ENCODE peak calls at places on chromosomes 16 and 17, in six cellular contexts. One of them, this sample, is unnamed.

GRCh38 chr17:76414334-76415295 is 30.2 kb downstream of the SPHK1 start:
- DNase-seq in GM12878: no peak
- DNase-seq in HepG2: no peak
- DNase-seq in A549: no peak
- DNase-seq in endothelial cell of umbilical vein: peak
- DNase-seq in K562: peak
- DNase-seq in this sample: no peak

GRCh38 chr16:8831450-8832382 is 34.1 kb downstream of the PMM2 start:
- DNase-seq in A549: no peak
- DNase-seq in K562: no peak
- DNase-seq in GM12878: no peak
- DNase-seq in endothelial cell of umbilical vein: no peak
- DNase-seq in HepG2: no peak
- DNase-seq in this sample: no peak

GRCh38 chr17:65346166-65346565 is 209.0 kb downstream of the RGS9 start:
- DNase-seq in endothelial cell of umbilical vein: no peak
- DNase-seq in A549: no peak
- DNase-seq in K562: no peak
- DNase-seq in HepG2: no peak
- DNase-seq in GM12878: no peak
- DNase-seq in this sample: no peak

GRCh38 chr17:66375121-66375520 is 72.7 kb downstream of the PRKCA start:
- DNase-seq in HepG2: no peak
- DNase-seq in endothelial cell of umbilical vein: no peak
- DNase-seq in GM12878: no peak
- DNase-seq in K562: no peak
- DNase-seq in A549: no peak
- DNase-seq in this sample: no peak

GRCh38 chr17:57521606-57522435 is 223.3 kb downstream of the CCDC182 start:
- DNase-seq in endothelial cell of umbilical vein: no peak
- DNase-seq in K562: no peak
- DNase-seq in HepG2: no peak
- DNase-seq in GM12878: no peak
- DNase-seq in A549: no peak
- DNase-seq in this sample: no peak

GRCh38 chr16:16075463-16076399 is 126.3 kb downstream of the ABCC1 start:
- DNase-seq in K562: no peak
- DNase-seq in A549: no peak
- DNase-seq in GM12878: no peak
- DNase-seq in HepG2: no peak
- DNase-seq in endothelial cell of umbilical vein: no peak
- DNase-seq in this sample: peak

GRCh38 chr16:56424791-56425438 is 430 bp downstream of the AMFR start:
- DNase-seq in endothelial cell of umbilical vein: peak
- DNase-seq in HepG2: no peak
- DNase-seq in K562: peak
- DNase-seq in A549: no peak
- DNase-seq in GM12878: no peak
- DNase-seq in this sample: peak

GRCh38 chr17:1420163-1420562 is 20.1 kb upstream of the YWHAE start:
- DNase-seq in endothelial cell of umbilical vein: no peak
- DNase-seq in GM12878: no peak
- DNase-seq in HepG2: no peak
- DNase-seq in A549: no peak
- DNase-seq in K562: no peak
- DNase-seq in this sample: no peak

GRCh38 chr16:89179148-89179484 is 7.6 kb downstream of the CDH15 start:
- DNase-seq in A549: no peak
- DNase-seq in endothelial cell of umbilical vein: no peak
- DNase-seq in GM12878: no peak
- DNase-seq in K562: no peak
- DNase-seq in HepG2: no peak
- DNase-seq in this sample: no peak

GRCh38 chr17:2050246-2050866 is 4.5 kb upstream of the HIC1 start:
- DNase-seq in endothelial cell of umbilical vein: peak
- DNase-seq in A549: peak
- DNase-seq in K562: peak
- DNase-seq in GM12878: no peak
- DNase-seq in HepG2: no peak
- DNase-seq in this sample: peak

GRCh38 chr16:55120408-55120807 is 189.7 kb downstream of the IRX5 start:
- DNase-seq in K562: no peak
- DNase-seq in A549: peak
- DNase-seq in HepG2: peak
- DNase-seq in endothelial cell of umbilical vein: no peak
- DNase-seq in GM12878: no peak
- DNase-seq in this sample: peak

GRCh38 chr17:55576237-55576998 is 65.2 kb upstream of the SMIM36 start:
- DNase-seq in HepG2: peak
- DNase-seq in A549: peak
- DNase-seq in endothelial cell of umbilical vein: peak
- DNase-seq in K562: no peak
- DNase-seq in GM12878: peak
- DNase-seq in this sample: peak

GRCh38 chr17:37147301-37147812 is 198.6 kb downstream of the AATF start:
- DNase-seq in GM12878: peak
- DNase-seq in K562: no peak
- DNase-seq in A549: peak
- DNase-seq in endothelial cell of umbilical vein: peak
- DNase-seq in HepG2: peak
- DNase-seq in this sample: no peak

GRCh38 chr17:18224053-18224427 is 1.4 kb upstream of the LLGL1 start:
- DNase-seq in GM12878: no peak
- DNase-seq in A549: no peak
- DNase-seq in endothelial cell of umbilical vein: no peak
- DNase-seq in HepG2: peak
- DNase-seq in K562: no peak
- DNase-seq in this sample: peak

GRCh38 chr16:1763521-1764511 is 7.5 kb downstream of the NME3 start:
- DNase-seq in HepG2: no peak
- DNase-seq in GM12878: no peak
- DNase-seq in K562: peak
- DNase-seq in A549: peak
- DNase-seq in endothelial cell of umbilical vein: no peak
- DNase-seq in this sample: no peak
- TF ChIP-seq CTCF in HepG2: peak
- TF ChIP-seq CTCF in GM12878: peak
- TF ChIP-seq CTCF in K562: peak
- TF ChIP-seq CTCF in A549: peak
- TF ChIP-seq CTCF in endothelial cell of umbilical vein: peak
- TF ChIP-seq CTCF in this sample: no peak

GRCh38 chr17:7204335-7204734 is 15.3 kb downstream of the DLG4 start:
- DNase-seq in endothelial cell of umbilical vein: no peak
- DNase-seq in A549: no peak
- DNase-seq in GM12878: no peak
- DNase-seq in K562: no peak
- DNase-seq in HepG2: no peak
- DNase-seq in this sample: no peak

GRCh38 chr17:7207120-7208001 is 12.3 kb downstream of the DLG4 start:
- DNase-seq in A549: no peak
- DNase-seq in GM12878: no peak
- DNase-seq in K562: peak
- DNase-seq in endothelial cell of umbilical vein: no peak
- DNase-seq in HepG2: no peak
- DNase-seq in this sample: no peak

GRCh38 chr17:7203391-7203790 is 16.2 kb downstream of the DLG4 start:
- DNase-seq in HepG2: no peak
- DNase-seq in GM12878: no peak
- DNase-seq in endothelial cell of umbilical vein: no peak
- DNase-seq in K562: no peak
- DNase-seq in A549: no peak
- DNase-seq in this sample: no peak

GRCh38 chr17:7208027-7208571 is 11.5 kb downstream of the DLG4 start:
- DNase-seq in endothelial cell of umbilical vein: no peak
- DNase-seq in K562: no peak
- DNase-seq in A549: no peak
- DNase-seq in HepG2: no peak
- DNase-seq in GM12878: no peak
- DNase-seq in this sample: no peak

DNA sequence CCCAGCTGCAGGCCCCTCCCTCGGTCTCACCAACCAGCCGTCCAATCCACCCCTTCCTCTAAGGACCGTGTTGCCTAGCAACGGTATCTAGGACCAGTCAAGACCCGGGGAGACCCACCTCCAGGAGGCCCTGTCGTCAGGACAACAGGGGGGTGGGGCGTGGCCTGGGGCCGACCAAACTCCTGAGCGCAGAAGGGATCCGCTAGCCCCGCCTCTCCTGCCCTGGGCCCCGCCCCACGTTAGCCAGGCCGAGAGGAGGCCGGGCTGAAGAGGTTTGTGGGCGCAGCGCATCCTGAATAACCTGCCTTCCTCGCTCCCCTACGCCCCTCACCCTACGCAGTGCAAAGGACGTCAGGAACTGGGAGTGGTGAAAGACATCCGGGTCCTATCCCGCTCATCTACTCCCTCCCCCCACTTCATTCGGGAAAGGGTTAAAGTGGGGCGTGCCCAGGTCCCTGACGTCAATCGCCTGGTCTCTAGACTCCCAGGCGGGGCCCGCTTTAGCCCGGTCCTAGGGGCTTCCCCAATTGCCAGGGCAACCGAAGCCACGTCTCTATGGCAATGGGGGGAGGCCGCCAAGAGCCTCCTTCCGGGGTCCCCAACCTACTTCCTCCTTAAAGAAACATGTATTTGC is 14.7 kb downstream of the DLG4 start:
- DNase-seq in HepG2: no peak
- DNase-seq in A549: peak
- DNase-seq in endothelial cell of umbilical vein: peak
- DNase-seq in K562: peak
- DNase-seq in GM12878: peak
- DNase-seq in this sample: peak
- TF ChIP-seq MYC in HepG2: no peak
- TF ChIP-seq MYC in A549: no peak
- TF ChIP-seq MYC in endothelial cell of umbilical vein: no peak
- TF ChIP-seq MYC in K562: no peak
- TF ChIP-seq MYC in GM12878: no peak
- TF ChIP-seq MYC in this sample: no peak

GRCh38 chr17:63523256-63523869 is at the start of gene KCNH6:
- DNase-seq in A549: no peak
- DNase-seq in endothelial cell of umbilical vein: no peak
- DNase-seq in K562: no peak
- DNase-seq in GM12878: no peak
- DNase-seq in HepG2: no peak
- DNase-seq in this sample: no peak

GRCh38 chr17:63528183-63528582 is 5.0 kb downstream of the KCNH6 start:
- DNase-seq in A549: no peak
- DNase-seq in endothelial cell of umbilical vein: no peak
- DNase-seq in K562: no peak
- DNase-seq in GM12878: no peak
- DNase-seq in HepG2: no peak
- DNase-seq in this sample: no peak

GRCh38 chr17:63526861-63527260 is 3.7 kb downstream of the KCNH6 start:
- DNase-seq in K562: no peak
- DNase-seq in GM12878: no peak
- DNase-seq in A549: no peak
- DNase-seq in endothelial cell of umbilical vein: no peak
- DNase-seq in HepG2: no peak
- DNase-seq in this sample: no peak

GRCh38 chr17:63524051-63524450 is 893 bp downstream of the KCNH6 start:
- DNase-seq in K562: no peak
- DNase-seq in GM12878: no peak
- DNase-seq in A549: no peak
- DNase-seq in endothelial cell of umbilical vein: no peak
- DNase-seq in HepG2: no peak
- DNase-seq in this sample: no peak

DNA sequence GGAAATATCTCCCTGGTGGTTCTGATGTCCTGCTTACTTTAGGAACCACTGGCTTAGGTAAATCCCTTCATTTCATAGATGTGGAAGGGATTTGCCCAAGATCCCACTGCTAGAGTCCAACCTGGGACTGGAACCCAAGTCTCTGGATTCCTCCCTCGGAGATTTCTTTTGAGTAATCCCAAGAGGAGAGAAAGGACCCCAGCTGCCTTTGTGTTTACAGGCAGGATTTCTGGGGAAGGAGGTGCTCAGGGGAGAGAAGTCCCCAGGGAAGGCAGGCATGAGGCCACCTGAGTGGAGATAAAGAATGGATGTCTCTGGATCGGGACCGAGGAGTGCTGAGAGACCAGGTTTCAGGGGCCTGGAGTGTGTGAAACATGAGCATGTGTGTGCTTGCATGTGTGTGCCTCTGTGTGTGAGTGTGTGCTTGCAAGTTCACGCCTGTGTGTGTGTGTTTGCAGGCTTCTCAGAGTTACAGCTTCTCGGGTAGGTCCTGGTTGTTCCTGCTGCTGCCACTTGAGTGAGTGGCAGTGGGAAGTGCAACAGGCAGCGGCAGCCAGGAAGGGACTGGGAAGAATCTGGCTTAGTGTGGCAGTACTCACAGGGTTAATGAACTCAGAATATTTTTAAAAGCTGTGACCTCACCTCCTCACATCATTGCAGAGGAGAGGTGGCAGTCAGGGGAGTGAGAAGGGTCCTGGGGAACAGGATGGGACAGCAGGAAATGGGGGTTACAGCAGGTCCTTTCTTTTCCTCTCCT is 2.2 kb downstream of the KCNH6 start:
- DNase-seq in GM12878: no peak
- DNase-seq in endothelial cell of umbilical vein: no peak
- DNase-seq in HepG2: no peak
- DNase-seq in A549: no peak
- DNase-seq in K562: no peak
- DNase-seq in this sample: no peak
- TF ChIP-seq CTCF in GM12878: no peak
- TF ChIP-seq CTCF in endothelial cell of umbilical vein: no peak
- TF ChIP-seq CTCF in HepG2: no peak
- TF ChIP-seq CTCF in A549: no peak
- TF ChIP-seq CTCF in K562: no peak
- TF ChIP-seq CTCF in this sample: no peak

DNA sequence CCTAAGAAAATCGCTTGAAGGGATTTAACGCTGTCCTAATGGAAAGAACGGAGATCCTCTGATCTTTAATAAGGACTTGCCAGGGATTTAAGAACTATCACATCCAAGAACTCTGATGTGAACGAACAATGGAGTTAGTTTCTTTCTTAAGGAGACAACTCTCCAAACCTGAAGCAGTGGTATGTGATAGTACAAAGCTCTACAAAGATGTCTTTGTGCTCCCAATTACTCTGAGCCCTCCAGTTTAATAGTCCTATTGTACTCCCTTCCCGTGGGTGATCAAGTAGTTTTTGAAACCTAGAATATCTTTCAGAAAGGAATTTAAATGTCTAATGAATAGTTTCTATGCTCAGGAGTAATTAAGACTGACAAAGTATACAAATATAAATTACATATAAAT is 123.8 kb downstream of the FTO start:
- DNase-seq in HepG2: no peak
- DNase-seq in A549: no peak
- DNase-seq in K562: no peak
- DNase-seq in GM12878: no peak
- DNase-seq in endothelial cell of umbilical vein: no peak
- DNase-seq in this sample: no peak
- TF ChIP-seq MYC in HepG2: no peak
- TF ChIP-seq MYC in A549: no peak
- TF ChIP-seq MYC in K562: no peak
- TF ChIP-seq MYC in GM12878: no peak
- TF ChIP-seq MYC in endothelial cell of umbilical vein: no peak
- TF ChIP-seq MYC in this sample: no peak

This sample was measured in NB4.